ENCODE peak calls at places on chromosomes 7 and 10, in eight cellular contexts. One of them, this sample, is unnamed.

GRCh38 chr10:110576220-110576619 is 8.7 kb downstream of the SMC3 start:
- DNase-seq in sigmoid colon: no peak
- DNase-seq in prostate gland: no peak
- DNase-seq in upper lobe of left lung: no peak
- DNase-seq in Panc1: no peak
- DNase-seq in K562: no peak
- DNase-seq in stomach: no peak
- DNase-seq in HepG2: no peak
- DNase-seq in this sample: no peak

GRCh38 chr10:68099736-68100135 is 9.6 kb upstream of the MYPN start:
- DNase-seq in K562: no peak
- DNase-seq in sigmoid colon: no peak
- DNase-seq in HepG2: no peak
- DNase-seq in prostate gland: no peak
- DNase-seq in Panc1: no peak
- DNase-seq in upper lobe of left lung: no peak
- DNase-seq in stomach: no peak
- DNase-seq in this sample: no peak

GRCh38 chr7:157635148-157635500 is 298.3 kb downstream of the DNAJB6 start:
- DNase-seq in prostate gland: no peak
- DNase-seq in sigmoid colon: no peak
- DNase-seq in HepG2: no peak
- DNase-seq in upper lobe of left lung: no peak
- DNase-seq in K562: no peak
- DNase-seq in stomach: no peak
- DNase-seq in Panc1: no peak
- DNase-seq in this sample: no peak

GRCh38 chr10:129191848-129192247 is 275.2 kb upstream of the MGMT start:
- DNase-seq in sigmoid colon: peak; percentile 72
- DNase-seq in stomach: no peak
- DNase-seq in prostate gland: no peak
- DNase-seq in upper lobe of left lung: no peak
- DNase-seq in HepG2: no peak
- DNase-seq in K562: no peak
- DNase-seq in Panc1: no peak
- DNase-seq in this sample: no peak

GRCh38 chr10:44567471-44567870 is 182.6 kb upstream of the CXCL12 start:
- DNase-seq in prostate gland: no peak
- DNase-seq in Panc1: no peak
- DNase-seq in upper lobe of left lung: no peak
- DNase-seq in stomach: no peak
- DNase-seq in HepG2: no peak
- DNase-seq in sigmoid colon: no peak
- DNase-seq in K562: no peak
- DNase-seq in this sample: no peak

GRCh38 chr7:115136796-115137443 is 215.0 kb downstream of the MDFIC start:
- DNase-seq in Panc1: no peak
- DNase-seq in upper lobe of left lung: no peak
- DNase-seq in K562: no peak
- DNase-seq in prostate gland: no peak
- DNase-seq in sigmoid colon: no peak
- DNase-seq in HepG2: no peak
- DNase-seq in stomach: no peak
- DNase-seq in this sample: no peak

GRCh38 chr7:142807855-142808460 is 37.2 kb downstream of the PRSS2 start:
- DNase-seq in prostate gland: no peak
- DNase-seq in HepG2: no peak
- DNase-seq in stomach: no peak
- DNase-seq in K562: peak; percentile 39
- DNase-seq in Panc1: peak; percentile 57
- DNase-seq in sigmoid colon: no peak
- DNase-seq in upper lobe of left lung: no peak
- DNase-seq in this sample: no peak

GRCh38 chr10:96267234-96267705 is 4.1 kb downstream of the BLNK start:
- DNase-seq in prostate gland: no peak
- DNase-seq in Panc1: no peak
- DNase-seq in sigmoid colon: no peak
- DNase-seq in upper lobe of left lung: no peak
- DNase-seq in HepG2: no peak
- DNase-seq in stomach: no peak
- DNase-seq in K562: no peak
- DNase-seq in this sample: peak; percentile 43

GRCh38 chr7:66974986-66975590 is 20.3 kb downstream of the SBDS start:
- DNase-seq in Panc1: no peak
- DNase-seq in sigmoid colon: peak; percentile 39
- DNase-seq in stomach: no peak
- DNase-seq in HepG2: no peak
- DNase-seq in upper lobe of left lung: peak; percentile 56
- DNase-seq in prostate gland: no peak
- DNase-seq in K562: peak; percentile 69
- DNase-seq in this sample: no peak

GRCh38 chr10:98310721-98311120 is 42.7 kb upstream of the LOXL4 start:
- DNase-seq in K562: no peak
- DNase-seq in sigmoid colon: no peak
- DNase-seq in upper lobe of left lung: no peak
- DNase-seq in stomach: no peak
- DNase-seq in prostate gland: no peak
- DNase-seq in HepG2: no peak
- DNase-seq in Panc1: no peak
- DNase-seq in this sample: no peak

GRCh38 chr10:114953047-114953446 is 15.1 kb downstream of the TRUB1 start:
- DNase-seq in prostate gland: no peak
- DNase-seq in sigmoid colon: no peak
- DNase-seq in Panc1: no peak
- DNase-seq in K562: no peak
- DNase-seq in stomach: no peak
- DNase-seq in HepG2: no peak
- DNase-seq in upper lobe of left lung: no peak
- DNase-seq in this sample: no peak

GRCh38 chr10:61896854-61897661 is 4.4 kb upstream of the ARID5B start:
- DNase-seq in stomach: peak; percentile 49
- DNase-seq in sigmoid colon: peak; percentile 73
- DNase-seq in prostate gland: no peak
- DNase-seq in HepG2: peak; percentile 74
- DNase-seq in Panc1: peak; percentile 67
- DNase-seq in K562: peak; percentile 89
- DNase-seq in upper lobe of left lung: peak; percentile 88
- DNase-seq in this sample: peak; percentile 58

GRCh38 chr7:127252736-127253288 is at the start of gene GRM8:
- DNase-seq in prostate gland: peak; percentile 9
- DNase-seq in HepG2: peak; percentile 9
- DNase-seq in stomach: peak; percentile 39
- DNase-seq in K562: peak; percentile 83
- DNase-seq in upper lobe of left lung: peak; percentile 88
- DNase-seq in Panc1: no peak
- DNase-seq in sigmoid colon: peak; percentile 72
- DNase-seq in this sample: peak; percentile 47

GRCh38 chr7:99224263-99224947 is 16.5 kb upstream of the KPNA7 start:
- DNase-seq in prostate gland: peak; percentile 27
- DNase-seq in HepG2: peak; percentile 54
- DNase-seq in Panc1: peak; percentile 60
- DNase-seq in sigmoid colon: no peak
- DNase-seq in K562: peak; percentile 69
- DNase-seq in upper lobe of left lung: no peak
- DNase-seq in stomach: peak; percentile 64
- DNase-seq in this sample: peak; percentile 42

GRCh38 chr7:31488562-31489203 is 25.2 kb upstream of the ITPRID1 start:
- DNase-seq in stomach: peak; percentile 55
- DNase-seq in Panc1: peak; percentile 48
- DNase-seq in prostate gland: peak; percentile 29
- DNase-seq in K562: peak; percentile 88
- DNase-seq in sigmoid colon: no peak
- DNase-seq in HepG2: peak; percentile 31
- DNase-seq in upper lobe of left lung: peak; percentile 85
- DNase-seq in this sample: peak; percentile 56

GRCh38 chr7:68833442-68833841 is 764.8 kb upstream of the AUTS2 start:
- DNase-seq in K562: no peak
- DNase-seq in sigmoid colon: no peak
- DNase-seq in HepG2: no peak
- DNase-seq in prostate gland: no peak
- DNase-seq in upper lobe of left lung: no peak
- DNase-seq in Panc1: no peak
- DNase-seq in stomach: no peak
- DNase-seq in this sample: no peak

GRCh38 chr7:68823996-68824780 is 774.1 kb upstream of the AUTS2 start:
- DNase-seq in HepG2: no peak
- DNase-seq in prostate gland: no peak
- DNase-seq in stomach: no peak
- DNase-seq in Panc1: no peak
- DNase-seq in upper lobe of left lung: no peak
- DNase-seq in K562: no peak
- DNase-seq in sigmoid colon: no peak
- DNase-seq in this sample: no peak

GRCh38 chr7:68828575-68828974 is 769.7 kb upstream of the AUTS2 start:
- DNase-seq in stomach: no peak
- DNase-seq in prostate gland: no peak
- DNase-seq in HepG2: no peak
- DNase-seq in sigmoid colon: no peak
- DNase-seq in K562: no peak
- DNase-seq in upper lobe of left lung: no peak
- DNase-seq in Panc1: no peak
- DNase-seq in this sample: no peak
- TF ChIP-seq POLR2AphosphoS5 in stomach: no peak
- TF ChIP-seq POLR2AphosphoS5 in prostate gland: no peak
- TF ChIP-seq POLR2AphosphoS5 in HepG2: no peak
- TF ChIP-seq POLR2AphosphoS5 in sigmoid colon: no peak
- TF ChIP-seq POLR2AphosphoS5 in K562: no peak
- TF ChIP-seq POLR2AphosphoS5 in upper lobe of left lung: no peak
- TF ChIP-seq POLR2AphosphoS5 in Panc1: no peak
- TF ChIP-seq POLR2AphosphoS5 in this sample: no peak

DNA sequence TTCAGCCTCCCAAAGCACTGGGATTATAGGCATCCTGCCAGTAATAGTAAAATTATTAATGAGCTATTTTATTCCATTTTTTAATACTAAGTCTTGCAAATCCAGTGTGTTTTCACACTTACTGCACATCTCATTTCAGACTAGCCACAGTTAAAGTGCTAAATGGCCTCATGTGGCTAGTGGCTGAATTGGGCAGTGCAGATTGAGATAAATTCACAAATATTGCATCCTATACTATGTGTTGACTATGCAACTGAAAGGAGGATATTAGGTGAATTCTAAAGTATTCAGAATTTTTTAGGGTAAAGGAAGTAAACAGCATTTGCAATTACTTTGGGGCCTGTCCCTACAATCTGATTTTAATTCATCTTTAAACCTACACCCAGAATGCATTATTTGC is 10.2 kb downstream of the APBB1IP start:
- DNase-seq in K562: no peak
- DNase-seq in prostate gland: no peak
- DNase-seq in HepG2: no peak
- DNase-seq in stomach: no peak
- DNase-seq in sigmoid colon: no peak
- DNase-seq in Panc1: no peak
- DNase-seq in upper lobe of left lung: no peak
- DNase-seq in this sample: no peak
- H3K27ac ChIP-seq in K562: no peak overlapping the region
- H3K27ac ChIP-seq in prostate gland: no peak overlapping the region
- H3K27ac ChIP-seq in HepG2: no peak overlapping the region
- H3K27ac ChIP-seq in stomach: no peak overlapping the region
- H3K27ac ChIP-seq in sigmoid colon: no peak overlapping the region
- H3K27ac ChIP-seq in Panc1: no peak overlapping the region
- H3K27ac ChIP-seq in upper lobe of left lung: no peak overlapping the region
- H3K27ac ChIP-seq in this sample: peak overlapping the region; percentile 44

DNA sequence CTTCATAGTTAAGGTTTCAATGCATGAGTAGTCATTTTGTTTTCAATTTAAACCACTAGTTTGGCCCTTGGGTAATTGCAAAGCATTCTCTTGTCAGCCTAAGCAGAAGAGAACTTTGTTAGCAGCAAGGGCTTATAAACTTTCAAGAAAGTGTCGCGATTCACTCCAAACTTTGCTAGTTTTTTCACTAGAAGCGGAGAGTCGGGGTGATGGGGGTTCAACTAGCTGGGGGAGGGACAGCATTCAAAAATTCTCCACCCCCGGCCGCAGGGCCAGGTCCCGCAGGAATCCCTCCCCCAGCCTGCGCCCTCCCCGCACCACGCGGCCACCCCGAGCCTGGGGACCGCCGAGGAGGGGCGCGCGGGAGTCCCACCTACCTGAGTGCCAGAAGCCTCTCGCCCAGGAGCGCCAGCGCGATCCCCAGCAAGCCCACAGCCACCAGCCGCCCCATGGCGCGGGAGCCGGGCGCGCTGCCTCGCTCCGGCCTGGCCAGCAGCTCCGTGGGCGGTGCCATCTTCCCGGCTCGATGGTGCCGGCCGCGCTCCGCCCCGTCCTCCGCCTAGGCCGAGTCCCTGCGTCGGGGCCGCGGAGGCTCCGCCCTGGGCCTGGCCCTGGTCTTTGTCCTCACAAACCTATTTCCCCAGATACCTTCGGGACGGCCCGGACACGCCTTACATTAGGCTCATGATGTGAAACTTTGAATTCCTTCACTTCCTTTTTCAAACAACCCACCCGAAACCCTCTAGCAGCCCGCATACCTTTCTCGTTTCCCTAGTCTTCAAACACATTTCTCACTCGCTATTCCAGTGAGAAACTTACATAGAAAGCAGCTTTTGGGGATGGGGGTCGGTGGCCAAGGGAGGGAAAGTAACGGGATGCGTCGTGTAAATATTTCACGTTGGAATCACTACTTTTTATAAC is at the start of gene PON2:
- DNase-seq in stomach: peak; percentile 81
- DNase-seq in upper lobe of left lung: peak; percentile 96
- DNase-seq in Panc1: peak; percentile 61
- DNase-seq in sigmoid colon: peak; percentile 87
- DNase-seq in HepG2: peak; percentile 90
- DNase-seq in K562: peak; percentile 80
- DNase-seq in prostate gland: peak; percentile 59
- DNase-seq in this sample: peak; percentile 88
- TF ChIP-seq POLR2AphosphoS5 in stomach: peak; percentile 61
- TF ChIP-seq POLR2AphosphoS5 in upper lobe of left lung: peak; percentile 79
- TF ChIP-seq POLR2AphosphoS5 in Panc1: peak; percentile 92
- TF ChIP-seq POLR2AphosphoS5 in sigmoid colon: peak; percentile 68
- TF ChIP-seq POLR2AphosphoS5 in HepG2: peak; percentile 75
- TF ChIP-seq POLR2AphosphoS5 in K562: peak; percentile 52
- TF ChIP-seq POLR2AphosphoS5 in prostate gland: peak; percentile 16
- TF ChIP-seq POLR2AphosphoS5 in this sample: peak; percentile 34

GRCh38 chr10:4334076-4334475 is 491.9 kb upstream of the AKR1E2 start:
- DNase-seq in upper lobe of left lung: no peak
- DNase-seq in prostate gland: no peak
- DNase-seq in sigmoid colon: no peak
- DNase-seq in stomach: no peak
- DNase-seq in Panc1: no peak
- DNase-seq in K562: peak; percentile 17
- DNase-seq in HepG2: no peak
- DNase-seq in this sample: no peak

GRCh38 chr10:4332764-4333473 is 493.1 kb upstream of the AKR1E2 start:
- DNase-seq in Panc1: no peak
- DNase-seq in sigmoid colon: no peak
- DNase-seq in HepG2: no peak
- DNase-seq in upper lobe of left lung: no peak
- DNase-seq in stomach: no peak
- DNase-seq in prostate gland: no peak
- DNase-seq in K562: no peak
- DNase-seq in this sample: no peak

GRCh38 chr10:4333474-4333894 is 492.5 kb upstream of the AKR1E2 start:
- DNase-seq in HepG2: no peak
- DNase-seq in upper lobe of left lung: no peak
- DNase-seq in Panc1: no peak
- DNase-seq in stomach: no peak
- DNase-seq in K562: no peak
- DNase-seq in prostate gland: no peak
- DNase-seq in sigmoid colon: no peak
- DNase-seq in this sample: no peak

GRCh38 chr10:4337581-4337980 is 488.4 kb upstream of the AKR1E2 start:
- DNase-seq in prostate gland: no peak
- DNase-seq in sigmoid colon: no peak
- DNase-seq in K562: no peak
- DNase-seq in stomach: no peak
- DNase-seq in HepG2: no peak
- DNase-seq in upper lobe of left lung: no peak
- DNase-seq in Panc1: no peak
- DNase-seq in this sample: no peak

GRCh38 chr10:4334853-4335252 is 491.2 kb upstream of the AKR1E2 start:
- DNase-seq in K562: no peak
- DNase-seq in sigmoid colon: no peak
- DNase-seq in Panc1: no peak
- DNase-seq in stomach: no peak
- DNase-seq in upper lobe of left lung: no peak
- DNase-seq in HepG2: no peak
- DNase-seq in prostate gland: no peak
- DNase-seq in this sample: no peak
- H3K27ac ChIP-seq in K562: no peak overlapping the region
- H3K27ac ChIP-seq in sigmoid colon: peak overlapping the region; percentile 51
- H3K27ac ChIP-seq in Panc1: peak overlapping the region; percentile 73
- H3K27ac ChIP-seq in stomach: no peak overlapping the region
- H3K27ac ChIP-seq in upper lobe of left lung: no peak overlapping the region
- H3K27ac ChIP-seq in HepG2: no peak overlapping the region
- H3K27ac ChIP-seq in prostate gland: no peak overlapping the region
- H3K27ac ChIP-seq in this sample: peak overlapping the region; percentile 42

This sample was measured in transverse colon.